ENCODE peak calls at places on chromosomes 1 and 21, in seven cellular contexts. One of them, this sample, is unnamed.

GRCh38 chr1:43367026-43367903 is 546 bp downstream of the ELOVL1 start:
- DNase-seq in IMR-90: no peak
- DNase-seq in H9: no peak
- DNase-seq in trophoblast cell: peak
- DNase-seq in H1: no peak
- DNase-seq in mesendoderm: peak
- DNase-seq in mesenchymal stem cell: peak
- DNase-seq in this sample: no peak

GRCh38 chr1:117928881-117929339 is 511 bp downstream of the GDAP2 start:
- DNase-seq in mesenchymal stem cell: peak
- DNase-seq in mesendoderm: peak
- DNase-seq in H9: peak
- DNase-seq in trophoblast cell: peak
- DNase-seq in H1: peak
- DNase-seq in IMR-90: peak
- DNase-seq in this sample: peak

GRCh38 chr1:163094589-163094988 is 25.4 kb downstream of the RGS4 start:
- DNase-seq in mesenchymal stem cell: no peak
- DNase-seq in H9: no peak
- DNase-seq in mesendoderm: no peak
- DNase-seq in H1: no peak
- DNase-seq in trophoblast cell: no peak
- DNase-seq in IMR-90: no peak
- DNase-seq in this sample: no peak

GRCh38 chr1:2533356-2533755 is 3.3 kb upstream of the HES5 start:
- DNase-seq in IMR-90: peak
- DNase-seq in trophoblast cell: peak
- DNase-seq in H9: no peak
- DNase-seq in mesendoderm: no peak
- DNase-seq in mesenchymal stem cell: no peak
- DNase-seq in H1: no peak
- DNase-seq in this sample: no peak

GRCh38 chr21:41956926-41957729 is 3.3 kb upstream of the C2CD2 start:
- DNase-seq in IMR-90: peak
- DNase-seq in mesenchymal stem cell: peak
- DNase-seq in H1: no peak
- DNase-seq in trophoblast cell: peak
- DNase-seq in mesendoderm: peak
- DNase-seq in H9: no peak
- DNase-seq in this sample: no peak

GRCh38 chr1:27506703-27507102 is 16.7 kb upstream of the WASF2 start:
- DNase-seq in H9: no peak
- DNase-seq in trophoblast cell: no peak
- DNase-seq in mesendoderm: no peak
- DNase-seq in H1: no peak
- DNase-seq in mesenchymal stem cell: no peak
- DNase-seq in IMR-90: no peak
- DNase-seq in this sample: no peak

GRCh38 chr1:1899266-1899966 is 8.5 kb upstream of the GNB1 start:
- DNase-seq in mesenchymal stem cell: no peak
- DNase-seq in H9: peak
- DNase-seq in IMR-90: no peak
- DNase-seq in mesendoderm: peak
- DNase-seq in H1: no peak
- DNase-seq in trophoblast cell: no peak
- DNase-seq in this sample: no peak

GRCh38 chr1:208939545-208940085 is 643.9 kb upstream of the CAMK1G start:
- DNase-seq in trophoblast cell: no peak
- DNase-seq in mesendoderm: no peak
- DNase-seq in H9: no peak
- DNase-seq in mesenchymal stem cell: no peak
- DNase-seq in IMR-90: no peak
- DNase-seq in H1: no peak
- DNase-seq in this sample: no peak

GRCh38 chr1:20426923-20427322 is 59.1 kb downstream of the CAMK2N1 start:
- DNase-seq in trophoblast cell: peak
- DNase-seq in mesenchymal stem cell: peak
- DNase-seq in H1: no peak
- DNase-seq in H9: peak
- DNase-seq in mesendoderm: peak
- DNase-seq in IMR-90: peak
- DNase-seq in this sample: no peak

GRCh38 chr1:39892611-39893595 is 8.8 kb downstream of the MYCL start:
- DNase-seq in H9: peak
- DNase-seq in mesendoderm: peak
- DNase-seq in H1: no peak
- DNase-seq in trophoblast cell: peak
- DNase-seq in mesenchymal stem cell: peak
- DNase-seq in IMR-90: peak
- DNase-seq in this sample: peak

GRCh38 chr1:39679821-39680220 is 7.9 kb upstream of the NT5C1A start:
- DNase-seq in mesendoderm: no peak
- DNase-seq in H9: no peak
- DNase-seq in mesenchymal stem cell: no peak
- DNase-seq in IMR-90: no peak
- DNase-seq in H1: no peak
- DNase-seq in trophoblast cell: no peak
- DNase-seq in this sample: no peak

GRCh38 chr1:223886516-223886921 is 40.8 kb upstream of the TP53BP2 start:
- DNase-seq in mesendoderm: no peak
- DNase-seq in H9: no peak
- DNase-seq in IMR-90: no peak
- DNase-seq in H1: no peak
- DNase-seq in trophoblast cell: no peak
- DNase-seq in mesenchymal stem cell: no peak
- DNase-seq in this sample: no peak

GRCh38 chr1:10755977-10756521 is 40.4 kb downstream of the CASZ1 start:
- DNase-seq in H1: no peak
- DNase-seq in mesenchymal stem cell: no peak
- DNase-seq in trophoblast cell: peak
- DNase-seq in H9: peak
- DNase-seq in mesendoderm: no peak
- DNase-seq in IMR-90: no peak
- DNase-seq in this sample: no peak

GRCh38 chr1:225593414-225593813 is 59.5 kb downstream of the ENAH start:
- DNase-seq in IMR-90: no peak
- DNase-seq in H9: no peak
- DNase-seq in mesenchymal stem cell: no peak
- DNase-seq in mesendoderm: no peak
- DNase-seq in H1: no peak
- DNase-seq in trophoblast cell: no peak
- DNase-seq in this sample: no peak

GRCh38 chr21:31335957-31336738 is 7.9 kb downstream of the TIAM1 start:
- DNase-seq in mesenchymal stem cell: peak
- DNase-seq in trophoblast cell: peak
- DNase-seq in mesendoderm: no peak
- DNase-seq in H9: no peak
- DNase-seq in H1: no peak
- DNase-seq in IMR-90: peak
- DNase-seq in this sample: no peak

GRCh38 chr1:228378453-228379164 is 28.0 kb downstream of the TRIM11 start:
- DNase-seq in mesenchymal stem cell: peak
- DNase-seq in trophoblast cell: peak
- DNase-seq in H9: peak
- DNase-seq in IMR-90: peak
- DNase-seq in mesendoderm: peak
- DNase-seq in H1: peak
- DNase-seq in this sample: peak

GRCh38 chr1:150066838-150067183 is 765 bp upstream of the VPS45 start:
- DNase-seq in mesendoderm: peak
- DNase-seq in mesenchymal stem cell: no peak
- DNase-seq in trophoblast cell: peak
- DNase-seq in H9: peak
- DNase-seq in IMR-90: no peak
- DNase-seq in H1: peak
- DNase-seq in this sample: no peak

GRCh38 chr1:248926401-248927182 is 20.6 kb downstream of the PGBD2 start:
- DNase-seq in trophoblast cell: peak
- DNase-seq in H9: no peak
- DNase-seq in H1: no peak
- DNase-seq in IMR-90: peak
- DNase-seq in mesendoderm: no peak
- DNase-seq in mesenchymal stem cell: peak
- DNase-seq in this sample: no peak

GRCh38 chr1:91901231-91901630 is 15.3 kb upstream of the TGFBR3 start:
- DNase-seq in mesendoderm: no peak
- DNase-seq in trophoblast cell: no peak
- DNase-seq in H9: no peak
- DNase-seq in H1: no peak
- DNase-seq in mesenchymal stem cell: no peak
- DNase-seq in IMR-90: peak
- DNase-seq in this sample: no peak

GRCh38 chr1:35269190-35269988 is 880 bp downstream of the ZMYM4 start:
- DNase-seq in mesendoderm: peak
- DNase-seq in mesenchymal stem cell: peak
- DNase-seq in IMR-90: no peak
- DNase-seq in trophoblast cell: peak
- DNase-seq in H1: no peak
- DNase-seq in H9: no peak
- DNase-seq in this sample: peak

GRCh38 chr1:84870591-84870990 is 22.4 kb downstream of the LPAR3 start:
- DNase-seq in mesenchymal stem cell: no peak
- DNase-seq in trophoblast cell: no peak
- DNase-seq in H9: no peak
- DNase-seq in IMR-90: no peak
- DNase-seq in H1: no peak
- DNase-seq in mesendoderm: no peak
- DNase-seq in this sample: no peak

GRCh38 chr1:159799446-159799985 is 2.6 kb upstream of the FCRL6 start:
- DNase-seq in IMR-90: no peak
- DNase-seq in mesenchymal stem cell: peak
- DNase-seq in trophoblast cell: peak
- DNase-seq in H9: no peak
- DNase-seq in H1: no peak
- DNase-seq in mesendoderm: no peak
- DNase-seq in this sample: no peak

GRCh38 chr1:207228987-207229386 is 92.5 kb upstream of the CD55 start:
- DNase-seq in H9: no peak
- DNase-seq in H1: no peak
- DNase-seq in trophoblast cell: no peak
- DNase-seq in mesenchymal stem cell: no peak
- DNase-seq in mesendoderm: no peak
- DNase-seq in IMR-90: no peak
- DNase-seq in this sample: no peak

GRCh38 chr1:214455971-214456867 is 95.2 kb downstream of the PTPN14 start:
- DNase-seq in mesendoderm: no peak
- DNase-seq in H1: no peak
- DNase-seq in trophoblast cell: peak
- DNase-seq in IMR-90: no peak
- DNase-seq in H9: no peak
- DNase-seq in mesenchymal stem cell: peak
- DNase-seq in this sample: no peak
- H3K4me2 ChIP-seq in mesendoderm: no peak
- H3K4me2 ChIP-seq in H1: no peak
- H3K4me2 ChIP-seq in trophoblast cell: no peak
- H3K4me2 ChIP-seq in IMR-90: no peak
- H3K4me2 ChIP-seq in H9: no peak
- H3K4me2 ChIP-seq in mesenchymal stem cell: no peak
- H3K4me2 ChIP-seq in this sample: no peak

GRCh38 chr1:211068976-211069375 is 65.0 kb downstream of the KCNH1 start:
- DNase-seq in mesenchymal stem cell: no peak
- DNase-seq in trophoblast cell: peak
- DNase-seq in H9: peak
- DNase-seq in H1: no peak
- DNase-seq in mesendoderm: peak
- DNase-seq in IMR-90: no peak
- DNase-seq in this sample: no peak
- H2BK120ac ChIP-seq in mesenchymal stem cell: no peak
- H2BK120ac ChIP-seq in trophoblast cell: no peak
- H2BK120ac ChIP-seq in H9: no peak
- H2BK120ac ChIP-seq in H1: no peak
- H2BK120ac ChIP-seq in mesendoderm: no peak
- H2BK120ac ChIP-seq in IMR-90: no peak
- H2BK120ac ChIP-seq in this sample: no peak

GRCh38 chr1:112955678-112956502 is at the start of gene SLC16A1:
- DNase-seq in H1: peak
- DNase-seq in trophoblast cell: peak
- DNase-seq in mesenchymal stem cell: peak
- DNase-seq in IMR-90: peak
- DNase-seq in mesendoderm: peak
- DNase-seq in H9: peak
- DNase-seq in this sample: peak

GRCh38 chr1:112956503-112957132 is 622 bp upstream of the SLC16A1 start:
- DNase-seq in mesendoderm: peak
- DNase-seq in mesenchymal stem cell: peak
- DNase-seq in H9: no peak
- DNase-seq in H1: no peak
- DNase-seq in trophoblast cell: peak
- DNase-seq in IMR-90: no peak
- DNase-seq in this sample: no peak

GRCh38 chr1:112960381-112960780 is 4.4 kb upstream of the SLC16A1 start:
- DNase-seq in H1: no peak
- DNase-seq in mesendoderm: no peak
- DNase-seq in IMR-90: no peak
- DNase-seq in trophoblast cell: peak
- DNase-seq in H9: no peak
- DNase-seq in mesenchymal stem cell: no peak
- DNase-seq in this sample: no peak

GRCh38 chr1:112954945-112955677 is 885 bp downstream of the SLC16A1 start:
- DNase-seq in mesenchymal stem cell: peak
- DNase-seq in trophoblast cell: peak
- DNase-seq in mesendoderm: peak
- DNase-seq in IMR-90: peak
- DNase-seq in H1: peak
- DNase-seq in H9: peak
- DNase-seq in this sample: peak

DNA sequence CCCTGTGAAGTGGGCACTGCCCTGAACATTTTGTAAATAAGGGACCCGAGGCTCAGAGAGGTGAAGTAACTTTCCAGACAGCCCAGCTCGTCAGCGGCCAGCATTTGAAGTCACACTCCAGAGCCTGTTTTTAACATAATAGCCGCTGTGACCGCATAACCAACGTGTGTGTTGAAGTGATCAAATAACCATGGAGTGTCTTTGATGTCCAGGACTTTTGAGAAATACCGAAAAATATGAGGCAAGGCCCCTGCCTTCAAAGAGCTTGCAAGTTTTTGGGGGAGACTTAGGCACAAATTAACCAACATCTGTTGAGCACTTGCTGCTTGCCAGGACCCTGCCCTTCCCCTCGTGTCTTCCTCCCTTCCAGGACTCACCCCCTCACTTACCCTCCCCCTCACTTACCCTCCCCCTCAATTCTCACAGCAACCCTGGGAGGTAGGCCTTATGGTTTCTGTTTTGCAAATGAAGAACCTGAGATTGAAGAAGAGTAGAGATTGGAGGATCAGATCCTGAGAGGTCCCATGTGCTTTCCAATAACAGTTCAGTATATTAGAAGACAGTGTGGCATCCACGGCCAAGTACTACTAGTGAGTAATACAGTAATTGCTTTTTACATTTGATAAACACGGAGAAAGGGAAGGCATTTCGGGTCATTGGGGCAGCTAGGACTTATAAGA is 1.3 kb upstream of the SLC16A1 start:
- DNase-seq in H9: peak
- DNase-seq in IMR-90: peak
- DNase-seq in H1: peak
- DNase-seq in trophoblast cell: no peak
- DNase-seq in mesendoderm: peak
- DNase-seq in mesenchymal stem cell: peak
- DNase-seq in this sample: no peak
- H3K9ac ChIP-seq in H9: no peak
- H3K9ac ChIP-seq in IMR-90: peak
- H3K9ac ChIP-seq in H1: peak
- H3K9ac ChIP-seq in trophoblast cell: no peak
- H3K9ac ChIP-seq in mesendoderm: peak
- H3K9ac ChIP-seq in mesenchymal stem cell: peak
- H3K9ac ChIP-seq in this sample: no peak

GRCh38 chr1:3981261-3981660 is 81.2 kb upstream of the C1orf174 start:
- DNase-seq in mesendoderm: peak
- DNase-seq in mesenchymal stem cell: no peak
- DNase-seq in IMR-90: no peak
- DNase-seq in H1: no peak
- DNase-seq in trophoblast cell: no peak
- DNase-seq in H9: no peak
- DNase-seq in this sample: no peak
- H3K4me2 ChIP-seq in mesendoderm: no peak
- H3K4me2 ChIP-seq in mesenchymal stem cell: no peak
- H3K4me2 ChIP-seq in IMR-90: no peak
- H3K4me2 ChIP-seq in H1: no peak
- H3K4me2 ChIP-seq in trophoblast cell: no peak
- H3K4me2 ChIP-seq in H9: no peak
- H3K4me2 ChIP-seq in this sample: no peak

This sample was measured in neuronal stem cell.